ENCODE peak calls at places on chromosomes 7 and 10, in seven cellular contexts. L is NCI-H2107; P is putamen; K is foreskin keratinocyte; S is stimulated activated CD4-positive, alpha-beta T cell treated with anti-CD3 and anti-CD28 coated beads, TNF-alpha, amount 100 ng/mL, for 1 hour; F is GF-D8; B is MCF 10A. G is an unnamed sample.

GRCh38 chr7:99975782-99976521 is at the start of gene AZGP1:
- DNase-seq in L (no peak), P (peak; percentile 39), S (no peak), K (peak; percentile 26), F (no peak), B (peak; percentile 33), G (no peak)

GRCh38 chr10:6204341-6205191 is 1.8 kb downstream of the PFKFB3 start:
- DNase-seq in F (no peak), K (peak; percentile 88), P (no peak), L (no peak), S (no peak), B (peak; percentile 88), G (peak; percentile 15)

GRCh38 chr7:66301737-66302136 is 96.6 kb downstream of the TPST1 start:
- DNase-seq in F (peak; percentile 73), L (no peak), S (no peak), P (no peak), B (no peak), K (no peak), G (no peak)

GRCh38 chr10:15869935-15870334 is 9.6 kb upstream of the MINDY3 start:
- DNase-seq in P (no peak), B (no peak), L (no peak), S (no peak), K (no peak), F (no peak), G (no peak)

GRCh38 chr10:110644598-110645462 is 694 bp downstream of the RBM20 start:
- DNase-seq in P (no peak), B (no peak), K (no peak), L (no peak), F (no peak), S (no peak), G (no peak)

GRCh38 chr7:148999166-148999565 is 29.1 kb downstream of the PDIA4 start:
- DNase-seq in F (no peak), S (no peak), K (no peak), L (no peak), P (no peak), B (no peak), G (no peak)

GRCh38 chr7:153066711-153067110 is 307.2 kb downstream of the ACTR3B start:
- DNase-seq in F (no peak), L (no peak), P (no peak), K (no peak), S (no peak), B (no peak), G (no peak)

GRCh38 chr7:52639981-52640380 is 395.5 kb upstream of the POM121L12 start:
- DNase-seq in L (no peak), B (no peak), P (no peak), K (no peak), F (no peak), S (no peak), G (no peak)

GRCh38 chr10:72334832-72335393 is 19.8 kb downstream of the DNAJB12 start:
- DNase-seq in S (no peak), P (no peak), L (no peak), K (peak; percentile 73), F (peak; percentile 98), B (peak; percentile 100), G (peak; percentile 95)

GRCh38 chr10:11164806-11165590 is 147.3 kb downstream of the CELF2 start:
- DNase-seq in S (peak; percentile 41), L (no peak), B (peak; percentile 67), F (peak; percentile 69), K (peak; percentile 70), P (peak; percentile 86), G (peak; percentile 91)

GRCh38 chr7:92925876-92926696 is 89.7 kb upstream of the CDK6 start:
- DNase-seq in K (no peak), B (no peak), S (no peak), P (no peak), L (no peak), F (no peak), G (no peak)

GRCh38 chr10:12823361-12823760 is 178.2 kb downstream of the CCDC3 start:
- DNase-seq in F (no peak), L (no peak), P (peak; percentile 48), S (no peak), K (no peak), B (no peak), G (no peak)

GRCh38 chr7:133820584-133820983 is 306.6 kb upstream of the LRGUK start:
- DNase-seq in P (no peak), K (no peak), S (no peak), F (no peak), B (no peak), L (no peak), G (no peak)

GRCh38 chr10:123972481-123973401 is 81.1 kb upstream of the CPXM2 start:
- DNase-seq in K (no peak), B (no peak), P (no peak), F (no peak), L (no peak), S (no peak), G (no peak)

GRCh38 chr10:111109506-111110242 is 32.8 kb downstream of the ADRA2A start:
- DNase-seq in F (no peak), K (no peak), P (no peak), S (no peak), L (no peak), B (no peak), G (no peak)

GRCh38 chr7:112462236-112462635 is 12.0 kb downstream of the IFRD1 start:
- DNase-seq in B (peak; percentile 98), F (peak; percentile 50), P (no peak), K (peak; percentile 84), S (no peak), L (peak; percentile 43), G (no peak)

GRCh38 chr10:66910676-66911075 is 15.2 kb upstream of the LRRTM3 start:
- DNase-seq in S (no peak), K (no peak), F (no peak), B (no peak), L (no peak), P (no peak), G (no peak)

GRCh38 chr7:111919690-111920179 is 286.5 kb downstream of the DOCK4 start:
- DNase-seq in B (peak; percentile 23), P (no peak), L (no peak), K (no peak), F (no peak), S (no peak), G (no peak)

GRCh38 chr10:72417971-72418370 is 63.3 kb upstream of the DNAJB12 start:
- DNase-seq in B (no peak), S (no peak), K (no peak), L (no peak), P (no peak), F (no peak), G (no peak)

GRCh38 chr7:76191783-76192240 is 9.9 kb upstream of the SRRM3 start:
- DNase-seq in L (no peak), P (peak; percentile 42), F (no peak), S (no peak), K (peak; percentile 51), B (peak; percentile 18), G (no peak)

GRCh38 chr7:100679927-100680588 is 6.5 kb downstream of the GNB2 start:
- DNase-seq in S (no peak), L (no peak), K (no peak), P (peak; percentile 65), F (no peak), B (peak; percentile 78), G (no peak)

GRCh38 chr7:156620246-156620775 is 20.3 kb upstream of the RNF32 start:
- DNase-seq in P (no peak), K (no peak), L (no peak), B (no peak), S (no peak), F (no peak), G (no peak)

GRCh38 chr7:38893061-38893460 is 15.9 kb downstream of the VPS41 start:
- DNase-seq in B (peak; percentile 33), L (no peak), P (no peak), S (no peak), F (no peak), K (peak; percentile 88), G (no peak)

GRCh38 chr7:155349601-155350331 is 52.1 kb downstream of the INSIG1 start:
- DNase-seq in F (no peak), P (no peak), S (no peak), K (no peak), B (no peak), L (no peak), G (no peak)

GRCh38 chr10:60414877-60415585 is 25.4 kb upstream of the ANK3 start:
- DNase-seq in P (no peak), B (peak; percentile 68), L (no peak), F (no peak), K (peak; percentile 92), S (no peak), G (no peak)

GRCh38 chr10:132646443-132647097 is 109.0 kb downstream of the INPP5A start:
- DNase-seq in F (no peak), B (no peak), L (no peak), K (no peak), P (no peak), S (no peak), G (no peak)

GRCh38 chr7:87414400-87415188 is 60.9 kb downstream of the ABCB4 start:
- DNase-seq in P (no peak), L (no peak), S (no peak), B (no peak), K (no peak), F (no peak), G (no peak)